ENCODE peak calls at places on chromosomes 7 and 10, in five cellular contexts. V is RPMI8226; I is nephron progenitor cell; D is stimulated activated CD8-positive, alpha-beta memory T cell treated with anti-CD3 and anti-CD28 coated beads, Interleukin-2, amount 100 ng/mL, for 1 hour; Z is lower lobe of right lung. O is an unnamed sample.

GRCh38 chr10:51986531-51986930 is 287.1 kb upstream of the CSTF2T start:
- DNase-seq in Z (no peak), I (no peak), D (no peak), V (no peak), O (no peak)

GRCh38 chr10:49396666-49396999 is 744 bp upstream of the DRGX start:
- DNase-seq in D (no peak), I (no peak), V (no peak), Z (no peak), O (no peak)

GRCh38 chr7:5824297-5824610 is 42.8 kb upstream of the RNF216 start:
- DNase-seq in I (no peak), Z (no peak), V (no peak), D (peak; percentile 42), O (no peak)

GRCh38 chr10:125014086-125014830 is 72.3 kb downstream of the ZRANB1 start:
- DNase-seq in I (no peak), Z (no peak), D (no peak), V (no peak), O (no peak)

GRCh38 chr10:60942604-60943269 is 1.2 kb downstream of the RHOBTB1 start:
- DNase-seq in Z (peak; percentile 65), V (peak; percentile 80), D (no peak), I (peak; percentile 8), O (peak; percentile 49)

GRCh38 chr10:74406006-74406405 is 255.0 kb downstream of the ADK start:
- DNase-seq in Z (no peak), I (no peak), V (no peak), D (no peak), O (no peak)

GRCh38 chr7:85750454-85750949 is 563.6 kb upstream of the SEMA3D start:
- DNase-seq in D (no peak), Z (no peak), I (peak; percentile 57), V (peak; percentile 67), O (peak; percentile 28)

GRCh38 chr10:22833781-22834180 is 94.1 kb upstream of the ARMC3 start:
- DNase-seq in I (no peak), Z (no peak), V (no peak), D (no peak), O (no peak)

GRCh38 chr7:134477954-134478353 is 19.1 kb upstream of the AKR1B1 start:
- DNase-seq in Z (no peak), V (no peak), I (no peak), D (no peak), O (no peak)

O was measured in colonic mucosa.